ENCODE peak calls at places on chromosomes 16 and 17, in six cellular contexts. G, A, B, M, C and H are unnamed samples.

GRCh38 chr16:23333034-23333579 is 31.0 kb downstream of the SCNN1B start:
- DNase-seq in B (no peak), A (no peak), M (no peak), C (no peak), G (no peak), H (no peak)

GRCh38 chr17:38602862-38603785 is 2.6 kb downstream of the SRCIN1 start:
- DNase-seq in B (no peak), C (no peak), M (no peak), G (no peak), A (no peak), H (no peak)

GRCh38 chr16:89316701-89317100 is 99.2 kb downstream of the ZNF778 start:
- DNase-seq in G (no peak), B (no peak), M (no peak), A (no peak), C (no peak), H (no peak)

GRCh38 chr16:89386337-89386736 is 104.0 kb downstream of the ANKRD11 start:
- DNase-seq in M (no peak), C (no peak), A (no peak), B (no peak), G (no peak), H (no peak)

GRCh38 chr16:56312028-56312300 is 113.4 kb downstream of the AMFR start:
- DNase-seq in B (no peak), G (no peak), C (no peak), A (no peak), M (no peak), H (no peak)

GRCh38 chr16:23424292-23424958 is 28.6 kb downstream of the COG7 start:
- DNase-seq in A (peak), M (no peak), B (peak), C (peak), G (no peak), H (no peak)

GRCh38 chr17:65515959-65516948 is 45.2 kb downstream of the AXIN2 start:
- DNase-seq in G (peak), B (no peak), A (no peak), M (no peak), C (no peak), H (no peak)

GRCh38 chr16:17194190-17194780 is 276.5 kb downstream of the XYLT1 start:
- DNase-seq in A (peak), M (peak), B (no peak), G (no peak), C (peak), H (peak)

GRCh38 chr16:88078111-88078775 is 127.0 kb downstream of the BANP start:
- DNase-seq in G (no peak), A (no peak), M (no peak), C (no peak), B (no peak), H (no peak)

GRCh38 chr16:51040637-51041036 is 110.4 kb downstream of the SALL1 start:
- DNase-seq in A (no peak), B (no peak), G (no peak), C (no peak), M (no peak), H (no peak)

GRCh38 chr17:68291836-68292688 is 767 bp downstream of the ARSG start:
- DNase-seq in G (peak), B (peak), A (peak), C (peak), M (peak), H (peak)

GRCh38 chr17:29054835-29055234 is 11.9 kb downstream of the PIPOX start:
- DNase-seq in C (no peak), M (no peak), B (no peak), A (no peak), G (no peak), H (no peak)

GRCh38 chr17:5031365-5032082 is 3.7 kb downstream of the SLC52A1 start:
- DNase-seq in G (peak), B (peak), M (peak), A (peak), C (peak), H (peak)

GRCh38 chr16:24348511-24349290 is 92.6 kb downstream of the CACNG3 start:
- DNase-seq in C (no peak), G (no peak), B (no peak), M (no peak), A (no peak), H (no peak)

GRCh38 chr17:10197362-10197720 is 1.1 kb downstream of the GAS7 start:
- DNase-seq in C (no peak), B (no peak), A (peak), G (no peak), M (no peak), H (no peak)

GRCh38 chr17:51224615-51225262 is 35.1 kb downstream of the MBTD1 start:
- DNase-seq in B (no peak), G (no peak), M (no peak), C (no peak), A (no peak), H (no peak)

GRCh38 chr17:3602499-3602898 is 6.7 kb downstream of the TRPV1 start:
- DNase-seq in G (peak), B (peak), A (no peak), M (no peak), C (no peak), H (no peak)

GRCh38 chr17:51362818-51363598 is 102.7 kb downstream of the UTP18 start:
- DNase-seq in A (no peak), C (no peak), B (no peak), M (no peak), G (no peak), H (no peak)

GRCh38 chr16:87874639-87875472 is 5.5 kb upstream of the SLC7A5 start:
- DNase-seq in M (no peak), G (no peak), B (no peak), C (no peak), A (no peak), H (no peak)

GRCh38 chr17:45293413-45294211 is 23.2 kb downstream of the MAP3K14 start:
- DNase-seq in C (peak), A (peak), M (peak), B (peak), G (peak), H (peak)

GRCh38 chr17:39027037-39027436 is 59.8 kb upstream of the FBXO47 start:
- DNase-seq in C (peak), A (peak), B (peak), M (peak), G (no peak), H (peak)

GRCh38 chr17:37293770-37294169 is 82.0 kb upstream of the C17orf78 start:
- DNase-seq in M (no peak), A (no peak), G (no peak), B (no peak), C (no peak), H (no peak)

GRCh38 chr17:33725675-33726271 is 432.7 kb upstream of the ASIC2 start:
- DNase-seq in B (peak), G (peak), M (no peak), C (peak), A (no peak), H (peak)

GRCh38 chr16:76956394-76956793 is 234.6 kb upstream of the MON1B start:
- DNase-seq in B (no peak), M (no peak), G (no peak), C (no peak), A (no peak), H (no peak)

GRCh38 chr17:55577011-55577586 is 65.8 kb upstream of the SMIM36 start:
- DNase-seq in G (no peak), B (no peak), M (peak), A (peak), C (peak), H (no peak)

GRCh38 chr17:31320231-31320630 is 1.2 kb downstream of the EVI2A start:
- DNase-seq in A (no peak), B (no peak), M (no peak), C (no peak), G (no peak), H (no peak)

GRCh38 chr16:5467552-5467951 is 370.0 kb upstream of the EEF2KMT start:
- DNase-seq in A (no peak), M (no peak), B (no peak), C (no peak), G (no peak), H (no peak)

GRCh38 chr17:5135726-5136579 is 20.1 kb downstream of the USP6 start:
- DNase-seq in G (no peak), B (no peak), A (no peak), C (no peak), M (no peak), H (peak)

GRCh38 chr17:65559802-65560627 is 1.4 kb downstream of the AXIN2 start:
- DNase-seq in A (peak), M (peak), C (peak), B (peak), G (peak), H (peak)

GRCh38 chr17:79950306-79950705 is 85.4 kb downstream of the TBC1D16 start:
- DNase-seq in B (no peak), A (peak), G (no peak), C (no peak), M (no peak), H (peak)

DNA sequence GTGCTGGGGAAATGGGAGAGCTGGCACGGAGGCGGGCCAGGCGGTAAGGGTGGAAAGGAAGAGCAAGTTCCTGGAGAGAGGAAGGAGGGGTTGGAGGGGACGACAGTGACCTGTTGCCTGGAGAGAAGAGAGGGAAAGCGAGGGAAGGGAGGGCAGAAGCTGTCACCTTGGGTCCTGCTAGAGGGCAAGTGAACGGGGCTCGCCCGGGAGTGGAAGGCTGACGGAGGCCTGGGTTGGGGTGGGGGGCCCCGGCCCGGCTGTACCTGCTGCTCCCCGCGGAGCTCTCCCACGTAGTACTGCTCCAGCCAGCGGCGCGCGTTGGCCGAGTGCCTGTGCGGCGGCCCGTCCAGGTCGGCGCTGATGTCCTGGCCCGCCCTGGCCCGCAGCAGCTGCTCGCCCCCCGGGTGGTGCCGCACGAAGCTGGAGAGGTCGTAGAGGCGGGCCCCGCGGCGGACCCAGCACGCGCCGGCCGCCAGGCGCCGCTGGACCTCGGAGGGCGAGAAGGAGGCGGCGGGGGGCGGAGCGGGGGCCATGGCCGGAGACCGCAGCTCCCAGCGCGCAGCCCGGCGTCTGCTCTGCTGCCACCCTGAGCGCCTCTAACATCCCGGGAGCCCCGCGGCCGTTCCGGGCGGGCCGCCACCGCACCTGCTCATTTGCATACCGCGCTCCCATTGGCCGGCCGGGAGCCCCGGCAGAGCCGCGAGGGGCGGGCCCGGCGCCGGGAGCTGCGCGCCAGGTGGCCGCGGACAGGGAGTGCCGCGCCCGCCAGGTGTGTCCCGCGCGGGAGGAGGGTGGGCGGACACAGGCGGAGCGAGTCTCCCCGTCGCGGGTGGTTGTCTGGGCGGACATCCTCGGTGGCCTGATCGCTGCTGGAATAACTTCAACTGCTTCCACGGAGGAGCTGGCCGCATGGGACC is at the start of gene FA2H:
- DNase-seq in M (no peak), B (peak), A (peak), C (peak), G (peak), H (peak)
- TF ChIP-seq EP300 in M (no peak), B (no peak), A (no peak), C (no peak), G (no peak), H (no peak)

GRCh38 chr17:7440113-7440822 is 956 bp downstream of the FGF11 start:
- DNase-seq in C (peak), B (peak), A (peak), G (no peak), M (no peak), H (peak)
- TF ChIP-seq EP300 in C (no peak), B (no peak), A (no peak), G (no peak), M (no peak), H (no peak)

DNA sequence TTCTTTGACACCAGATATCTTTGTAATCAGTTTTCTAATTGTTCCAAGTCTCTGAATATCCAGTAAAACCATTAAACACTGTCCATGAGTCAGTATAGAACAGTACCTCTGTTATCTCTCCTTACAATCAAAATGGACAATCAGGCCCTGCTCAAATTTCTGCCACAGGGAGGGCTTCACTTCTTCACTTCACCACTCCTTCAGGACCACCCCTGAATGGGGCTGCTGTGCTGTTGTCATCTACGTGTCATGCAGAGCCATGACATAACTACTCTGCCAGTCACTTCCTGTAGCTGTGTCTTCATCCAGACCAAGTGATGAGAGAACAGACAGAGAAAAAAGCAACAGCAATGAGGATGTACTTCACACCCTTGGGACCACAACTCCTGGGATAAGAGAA is 116.9 kb downstream of the TANC2 start:
- DNase-seq in B (no peak), M (no peak), G (no peak), C (no peak), A (no peak), H (no peak)
- TF ChIP-seq EP300 in B (no peak), M (no peak), G (no peak), C (no peak), A (no peak), H (no peak)

DNA sequence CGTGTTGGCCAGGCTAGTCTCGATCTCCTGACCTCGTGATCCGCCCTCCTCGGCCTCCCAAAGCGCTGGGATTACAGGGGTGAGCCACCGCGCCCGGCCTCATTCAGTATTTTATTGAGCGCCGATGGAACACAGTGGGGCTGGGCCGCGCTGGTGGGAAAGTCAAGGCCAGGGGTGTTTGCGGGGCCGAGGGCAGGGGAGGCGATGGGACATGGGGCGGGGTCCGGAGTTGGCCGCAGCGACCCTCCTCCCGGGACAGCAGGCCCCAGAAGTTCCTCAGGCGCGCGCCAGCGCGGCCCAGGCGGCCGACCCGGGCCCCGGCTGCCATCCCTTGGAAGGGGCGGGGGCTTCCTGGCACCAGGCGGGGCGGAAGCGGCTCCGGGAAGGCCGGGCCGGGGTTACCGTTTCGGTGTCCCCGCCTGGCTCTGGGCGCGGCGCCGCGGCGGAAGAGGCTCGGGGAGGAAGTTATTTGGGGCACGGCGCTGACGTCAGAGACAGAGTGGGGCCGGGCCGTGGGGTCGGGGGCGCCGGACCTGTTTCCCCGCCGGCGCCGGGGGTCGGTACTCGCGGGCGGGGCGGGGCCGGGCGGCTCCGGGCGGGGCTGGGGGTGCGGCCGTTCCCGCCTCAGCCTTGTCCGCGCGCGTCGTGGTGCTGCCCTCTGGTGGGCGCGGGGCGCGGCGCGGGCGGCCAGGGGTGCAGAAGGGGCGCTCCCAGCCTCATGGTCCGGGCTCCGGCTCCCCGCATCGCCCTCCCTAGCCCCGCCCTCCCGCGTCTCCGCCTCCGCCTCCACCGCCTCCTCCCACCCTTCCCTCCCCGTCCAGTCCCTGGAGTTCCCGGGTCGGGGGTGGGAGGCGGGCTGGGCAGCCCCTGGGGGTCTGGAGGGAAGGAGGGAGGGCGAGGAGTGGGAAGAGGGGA is 952 bp upstream of the PRSS27 start:
- DNase-seq in C (peak), B (peak), M (peak), G (peak), A (peak), H (peak)
- TF ChIP-seq EP300 in C (no peak), B (no peak), M (no peak), G (peak), A (no peak), H (no peak)

DNA sequence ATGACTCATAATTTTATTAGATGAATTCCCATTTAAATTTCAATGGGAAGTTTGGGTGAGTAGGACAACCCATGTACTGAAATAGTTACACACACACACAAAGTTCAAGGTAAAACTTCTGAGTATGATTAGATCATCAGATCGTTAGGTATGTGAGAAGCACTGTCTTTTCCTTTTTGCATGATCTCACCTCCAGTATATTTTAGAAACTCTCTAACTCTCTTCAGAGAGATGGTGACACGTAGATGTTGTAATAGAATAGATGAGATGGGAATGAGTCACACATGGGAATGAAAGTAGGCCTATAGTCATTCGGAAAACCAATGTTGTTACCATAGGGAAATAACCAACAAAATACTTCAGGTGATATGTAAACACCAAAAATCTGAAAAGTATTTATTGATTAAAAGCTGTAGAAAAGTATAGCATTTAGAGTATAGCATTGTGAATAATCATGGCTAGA is 22.2 kb downstream of the KRT23 start:
- DNase-seq in B (peak), M (no peak), C (no peak), G (peak), A (no peak), H (no peak)
- TF ChIP-seq EP300 in B (peak), M (no peak), C (no peak), G (peak), A (no peak), H (no peak)

GRCh38 chr16:26666486-26666885 is 400.2 kb upstream of the C16orf82 start:
- DNase-seq in G (no peak), C (no peak), M (no peak), B (no peak), A (no peak), H (no peak)

GRCh38 chr16:26667271-26667703 is 399.4 kb upstream of the C16orf82 start:
- DNase-seq in B (no peak), G (no peak), C (no peak), M (no peak), A (no peak), H (no peak)

GRCh38 chr16:26664086-26664485 is 402.6 kb upstream of the C16orf82 start:
- DNase-seq in A (no peak), B (no peak), C (no peak), M (no peak), G (no peak), H (no peak)

GRCh38 chr16:26668026-26668425 is 398.7 kb upstream of the C16orf82 start:
- DNase-seq in A (no peak), B (no peak), G (no peak), M (no peak), C (no peak), H (no peak)

GRCh38 chr16:26665166-26665939 is 401.4 kb upstream of the C16orf82 start:
- DNase-seq in C (no peak), G (no peak), A (no peak), B (no peak), M (no peak), H (no peak)
- TF ChIP-seq EP300 in C (no peak), G (no peak), A (no peak), B (no peak), M (no peak), H (no peak)

DNA sequence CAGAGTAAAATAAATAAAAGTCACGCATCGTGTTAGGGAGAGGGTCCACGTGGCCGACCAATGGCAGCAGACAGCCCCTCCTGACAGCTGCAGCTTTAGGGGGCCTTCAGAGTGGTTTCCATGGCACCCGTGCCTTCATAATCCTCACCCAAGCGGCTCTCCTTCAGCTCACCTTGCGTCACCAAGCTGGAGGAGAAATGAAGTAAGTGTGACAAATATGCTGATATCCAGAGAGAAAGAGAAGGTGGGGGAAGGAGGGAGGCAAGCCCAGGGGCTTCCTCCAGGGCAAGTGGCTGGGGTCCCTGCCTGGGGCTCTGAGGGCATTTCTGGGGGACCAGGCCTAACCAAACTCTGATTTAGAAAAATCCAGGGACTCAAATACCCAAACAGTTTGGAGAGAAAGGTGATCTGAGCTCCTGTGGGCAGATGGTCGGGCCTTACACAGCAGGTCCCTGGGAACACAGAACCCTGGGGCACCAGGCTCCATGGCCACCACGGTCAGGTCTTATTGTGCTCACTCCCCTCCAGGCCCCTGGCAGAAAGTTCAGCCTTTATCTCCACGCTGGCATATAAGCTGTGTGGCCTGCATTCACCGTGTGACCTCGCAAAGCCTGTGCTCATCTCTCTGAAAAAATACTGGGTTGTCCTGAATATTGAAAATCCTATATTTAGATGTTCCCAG is 80.7 kb upstream of the TNRC6C start:
- DNase-seq in M (no peak), G (no peak), C (no peak), A (no peak), B (no peak), H (no peak)
- TF ChIP-seq EP300 in M (no peak), G (no peak), C (no peak), A (no peak), B (no peak), H (no peak)

GRCh38 chr17:72122002-72122310 is 1.1 kb downstream of the SOX9 start:
- DNase-seq in C (no peak), G (no peak), B (peak), M (no peak), A (no peak), H (no peak)

GRCh38 chr17:72121164-72122001 is 563 bp downstream of the SOX9 start:
- DNase-seq in G (no peak), C (peak), A (no peak), B (peak), M (no peak), H (peak)

GRCh38 chr17:72119963-72120877 is 600 bp upstream of the SOX9 start:
- DNase-seq in A (no peak), B (peak), M (no peak), G (peak), C (peak), H (peak)

GRCh38 chr17:72119280-72119962 is 1.4 kb upstream of the SOX9 start:
- DNase-seq in A (no peak), B (no peak), C (no peak), M (no peak), G (no peak), H (no peak)

GRCh38 chr17:72120878-72121163 is at the start of gene SOX9:
- DNase-seq in A (no peak), G (peak), B (peak), M (peak), C (peak), H (peak)
- TF ChIP-seq EP300 in A (no peak), G (no peak), B (no peak), M (no peak), C (no peak), H (no peak)